ENCODE peak calls at places on chromosomes 6 and 20, in four cellular contexts. K is GM12878, N is GM12891, V is HepG2. G is an unnamed sample.

GRCh38 chr6:151647871-151648639 is 154.2 kb downstream of the CCDC170 start:
- DNase-seq in K (no peak), N (no peak), V (peak; percentile 56), G (no peak)

GRCh38 chr6:70520575-70520974 is 46.2 kb upstream of the SDHAF4 start:
- DNase-seq in K (no peak), N (no peak), V (peak; percentile 3), G (no peak)

GRCh38 chr6:154602708-154603107 is 92.2 kb upstream of the CNKSR3 start:
- DNase-seq in K (no peak), N (no peak), V (no peak), G (no peak)

GRCh38 chr6:67640462-67640861 is 994.6 kb upstream of the ADGRB3 start:
- DNase-seq in K (no peak), N (no peak), V (no peak), G (no peak)

GRCh38 chr6:52993461-52993860 is 1.6 kb downstream of the GSTA4 start:
- DNase-seq in K (no peak), N (no peak), V (no peak), G (no peak)

GRCh38 chr20:18466574-18466893 is 296 bp downstream of the DZANK1 start:
- DNase-seq in K (no peak), N (no peak), V (no peak), G (no peak)

GRCh38 chr6:139895205-139895793 is 520.9 kb upstream of the CITED2 start:
- DNase-seq in K (no peak), N (no peak), V (no peak), G (no peak)

GRCh38 chr6:131951576-131952230 is 531 bp upstream of the CCN2 start:
- DNase-seq in K (no peak), N (no peak), V (no peak), G (no peak)

GRCh38 chr6:11218827-11219826 is 13.3 kb downstream of the NEDD9 start:
- DNase-seq in K (no peak), N (no peak), V (peak; percentile 99), G (no peak)

GRCh38 chr6:111663232-111663631 is 57.6 kb upstream of the TRAF3IP2 start:
- DNase-seq in K (no peak), N (no peak), V (no peak), G (no peak)

GRCh38 chr20:14142171-14142570 is 146.9 kb downstream of the MACROD2 start:
- DNase-seq in K (peak; percentile 2), N (no peak), V (peak; percentile 47), G (no peak)

GRCh38 chr6:36422714-36423100 is 19.9 kb downstream of the PXT1 start:
- DNase-seq in K (no peak), N (no peak), V (no peak), G (no peak)

GRCh38 chr20:36573103-36573797 is at the start of gene TGIF2:
- DNase-seq in K (peak; percentile 48), N (peak; percentile 97), V (peak; percentile 92), G (peak; percentile 94)

GRCh38 chr20:36573798-36574277 is 441 bp downstream of the TGIF2 start:
- DNase-seq in K (no peak), N (no peak), V (peak; percentile 48), G (peak; percentile 57)

GRCh38 chr20:36569847-36570429 is 3.5 kb upstream of the TGIF2 start:
- DNase-seq in K (no peak), N (no peak), V (no peak), G (no peak)

GRCh38 chr20:36572701-36573102 is 695 bp upstream of the TGIF2 start:
- DNase-seq in K (no peak), N (no peak), V (peak; percentile 65), G (no peak)

DNA sequence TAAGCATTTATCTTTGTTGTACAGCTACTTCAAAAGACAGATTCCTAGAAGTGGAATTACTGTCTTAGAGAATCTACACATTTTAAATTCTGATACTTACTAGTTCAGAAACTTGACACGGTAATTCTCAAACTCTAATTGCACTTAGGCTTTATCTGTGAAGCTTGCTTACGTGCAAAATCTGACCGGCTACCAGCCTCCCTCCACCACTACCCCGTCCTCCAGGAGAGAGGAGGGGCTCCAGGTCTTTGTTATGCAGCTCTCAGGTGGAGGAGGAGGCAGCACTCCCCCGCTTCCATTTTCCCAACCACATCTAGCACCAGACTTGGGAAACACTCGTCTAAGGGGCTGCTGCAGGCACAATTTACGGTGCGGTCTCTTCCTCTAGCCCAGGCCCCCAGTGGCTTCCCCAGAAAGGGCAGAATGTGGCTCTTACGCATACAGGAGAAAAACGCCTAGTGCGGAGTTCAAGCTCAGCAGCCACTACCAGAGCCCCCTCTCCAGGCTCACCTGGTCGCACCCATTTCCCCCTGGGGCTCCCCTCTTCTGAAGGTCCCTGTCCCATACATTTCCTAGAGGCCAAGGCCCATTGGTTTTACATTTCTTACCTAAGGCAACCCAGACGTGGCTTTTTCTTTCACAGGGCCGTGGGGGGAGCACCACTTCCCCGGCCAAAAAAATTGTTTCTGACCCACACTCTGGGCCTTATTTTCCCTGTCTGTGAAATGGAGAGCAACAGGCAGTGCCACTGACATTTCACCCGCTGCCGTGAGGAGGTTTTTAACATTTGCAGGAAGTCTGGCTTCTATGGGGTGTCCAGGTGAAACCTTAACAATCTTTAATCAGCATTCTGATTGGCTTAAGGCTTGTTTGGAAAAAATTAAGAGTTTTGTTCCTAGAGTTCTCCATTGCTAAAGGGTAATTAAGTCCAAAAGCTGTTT is 1.6 kb upstream of the TGIF2 start:
- DNase-seq in K (no peak), N (no peak), V (peak; percentile 73), G (no peak)
- TF ChIP-seq POLR2AphosphoS5 in K (no peak), N (no peak), V (peak; percentile 62), G (no peak)

DNA sequence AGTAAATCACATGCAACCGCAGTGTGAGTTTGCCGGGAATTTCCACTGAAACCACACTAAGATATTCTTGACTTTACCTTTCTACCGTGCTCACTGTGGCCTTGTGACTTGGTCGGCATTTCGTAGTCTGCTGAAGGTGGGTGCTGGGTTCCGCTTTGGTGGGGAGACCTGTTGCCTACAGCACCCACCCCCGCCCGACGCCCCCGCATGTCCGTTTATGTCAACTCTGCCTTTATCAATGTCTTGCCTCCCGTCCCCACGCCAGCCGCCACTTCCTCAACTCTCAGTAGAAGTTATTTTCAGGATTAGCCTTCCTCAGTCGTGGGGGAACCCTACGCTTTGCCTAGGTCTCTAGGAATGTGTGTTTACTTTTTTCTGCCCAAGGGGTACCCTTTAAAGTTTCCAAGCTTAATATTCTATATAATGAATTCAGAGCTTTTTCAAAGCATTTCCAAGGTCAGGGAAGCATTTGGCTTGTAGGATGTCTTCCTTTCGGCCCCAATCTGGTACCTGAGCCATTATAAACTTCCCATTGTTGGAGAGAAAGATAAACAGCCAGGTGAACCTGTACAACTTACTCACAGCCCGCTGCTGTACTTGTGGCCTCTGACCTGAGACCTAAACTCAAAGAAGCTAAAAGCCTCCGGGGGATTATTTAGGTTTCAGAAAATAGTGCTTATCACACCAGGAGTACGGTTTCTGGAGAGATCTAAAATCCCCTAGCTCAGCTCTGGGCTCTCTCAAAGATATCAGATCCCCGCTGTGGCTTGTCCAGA is 54.2 kb downstream of the TBC1D7 start:
- DNase-seq in K (peak; percentile 83), N (no peak), V (no peak), G (peak; percentile 39)
- TF ChIP-seq POLR2A in K (peak; percentile 75), N (peak; percentile 62), V (no peak), G (peak; percentile 66)

DNA sequence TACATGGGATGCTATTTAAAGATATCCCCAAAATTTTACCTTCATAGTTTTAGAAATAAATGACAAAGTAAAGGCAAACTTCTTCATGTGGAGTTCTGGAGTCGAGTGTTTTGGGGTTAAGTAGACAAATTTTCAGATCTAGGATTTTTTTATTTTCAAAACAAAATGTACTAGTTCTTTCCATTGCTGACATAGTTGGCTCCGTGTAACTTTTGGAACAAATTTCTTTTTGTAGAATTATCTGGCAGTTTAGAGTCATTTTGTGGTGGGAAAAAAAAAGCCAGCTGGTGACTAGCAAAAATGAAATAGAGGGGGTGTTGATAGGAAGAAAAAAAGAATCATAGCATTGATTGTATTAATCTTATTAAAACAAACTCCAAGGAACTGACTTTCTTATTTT is 131.6 kb upstream of the TCF21 start:
- DNase-seq in K (no peak), N (no peak), V (no peak), G (no peak)
- TF ChIP-seq TAF1 in K (no peak), N (no peak), V (no peak), G (no peak)

GRCh38 chr6:166056637-166057036 is 111.0 kb downstream of the TBXT start:
- DNase-seq in K (no peak), N (no peak), V (no peak), G (no peak)
- TF ChIP-seq POLR2AphosphoS5 in K (no peak), N (no peak), V (no peak), G (no peak)